ENCODE peak calls at places on chromosomes 2 and 18, in four cellular contexts. One of them, this sample, is unnamed.

GRCh38 chr2:160630801-160631590 is 137.4 kb upstream of the RBMS1 start:
- DNase-seq in cardiac fibroblast: peak; percentile 45
- DNase-seq in AG09309: no peak
- DNase-seq in coronary artery: no peak
- DNase-seq in this sample: no peak

GRCh38 chr2:23545391-23545790 is 160.4 kb downstream of the KLHL29 start:
- DNase-seq in coronary artery: no peak
- DNase-seq in AG09309: no peak
- DNase-seq in cardiac fibroblast: peak; percentile 75
- DNase-seq in this sample: no peak

GRCh38 chr2:119232666-119232993 is 9.0 kb downstream of the STEAP3 start:
- DNase-seq in AG09309: no peak
- DNase-seq in cardiac fibroblast: no peak
- DNase-seq in coronary artery: no peak
- DNase-seq in this sample: no peak

GRCh38 chr2:235594041-235594440 is 100.2 kb downstream of the AGAP1 start:
- DNase-seq in AG09309: peak; percentile 79
- DNase-seq in cardiac fibroblast: peak; percentile 94
- DNase-seq in coronary artery: no peak
- DNase-seq in this sample: no peak

GRCh38 chr2:79428745-79429144 is 84.1 kb upstream of the CTNNA2 start:
- DNase-seq in coronary artery: no peak
- DNase-seq in cardiac fibroblast: no peak
- DNase-seq in AG09309: no peak
- DNase-seq in this sample: no peak

GRCh38 chr2:47520825-47521665 is 118.1 kb downstream of the MSH2 start:
- DNase-seq in coronary artery: no peak
- DNase-seq in cardiac fibroblast: peak; percentile 49
- DNase-seq in AG09309: no peak
- DNase-seq in this sample: no peak

GRCh38 chr2:144834954-144835633 is 315.2 kb upstream of the ZEB2 start:
- DNase-seq in cardiac fibroblast: peak; percentile 78
- DNase-seq in coronary artery: no peak
- DNase-seq in AG09309: peak; percentile 25
- DNase-seq in this sample: no peak

GRCh38 chr2:10321590-10321989 is 18.9 kb downstream of the HPCAL1 start:
- DNase-seq in AG09309: no peak
- DNase-seq in coronary artery: no peak
- DNase-seq in cardiac fibroblast: no peak
- DNase-seq in this sample: no peak

GRCh38 chr2:239678666-239679296 is 278.0 kb upstream of the HDAC4 start:
- DNase-seq in coronary artery: peak; percentile 63
- DNase-seq in cardiac fibroblast: no peak
- DNase-seq in AG09309: no peak
- DNase-seq in this sample: peak; percentile 57

GRCh38 chr18:44725300-44726096 is 44.8 kb downstream of the SETBP1 start:
- DNase-seq in AG09309: no peak
- DNase-seq in coronary artery: no peak
- DNase-seq in cardiac fibroblast: peak; percentile 65
- DNase-seq in this sample: no peak

GRCh38 chr2:70516596-70516995 is 37.0 kb downstream of the TGFA start:
- DNase-seq in coronary artery: no peak
- DNase-seq in cardiac fibroblast: no peak
- DNase-seq in AG09309: no peak
- DNase-seq in this sample: no peak

GRCh38 chr2:51013870-51014526 is 17.9 kb downstream of the NRXN1 start:
- DNase-seq in coronary artery: no peak
- DNase-seq in AG09309: no peak
- DNase-seq in cardiac fibroblast: no peak
- DNase-seq in this sample: no peak

GRCh38 chr2:216023055-216023648 is 9.8 kb upstream of the MREG start:
- DNase-seq in cardiac fibroblast: peak; percentile 66
- DNase-seq in AG09309: no peak
- DNase-seq in coronary artery: no peak
- DNase-seq in this sample: no peak

GRCh38 chr18:57445488-57446319 is 10.5 kb downstream of the ONECUT2 start:
- DNase-seq in cardiac fibroblast: no peak
- DNase-seq in AG09309: no peak
- DNase-seq in coronary artery: no peak
- DNase-seq in this sample: no peak

GRCh38 chr2:164739966-164740365 is 101.7 kb downstream of the COBLL1 start:
- DNase-seq in coronary artery: no peak
- DNase-seq in cardiac fibroblast: peak; percentile 48
- DNase-seq in AG09309: peak; percentile 25
- DNase-seq in this sample: no peak

GRCh38 chr2:129078548-129078947 is 759.9 kb upstream of the HS6ST1 start:
- DNase-seq in coronary artery: no peak
- DNase-seq in AG09309: no peak
- DNase-seq in cardiac fibroblast: no peak
- DNase-seq in this sample: no peak

GRCh38 chr2:172865422-172865821 is 129.8 kb downstream of the RAPGEF4 start:
- DNase-seq in coronary artery: no peak
- DNase-seq in cardiac fibroblast: no peak
- DNase-seq in AG09309: no peak
- DNase-seq in this sample: no peak

GRCh38 chr2:6957910-6958615 is 40.9 kb downstream of the RNF144A start:
- DNase-seq in cardiac fibroblast: no peak
- DNase-seq in AG09309: no peak
- DNase-seq in coronary artery: no peak
- DNase-seq in this sample: no peak

GRCh38 chr2:72892506-72893173 is 5.4 kb downstream of the SPR start:
- DNase-seq in cardiac fibroblast: peak; percentile 87
- DNase-seq in coronary artery: no peak
- DNase-seq in AG09309: no peak
- DNase-seq in this sample: no peak

GRCh38 chr2:44928660-44929471 is 12.6 kb upstream of the SIX3 start:
- DNase-seq in AG09309: no peak
- DNase-seq in cardiac fibroblast: no peak
- DNase-seq in coronary artery: no peak
- DNase-seq in this sample: no peak

GRCh38 chr2:160905862-160906261 is 254.4 kb upstream of the TANK start:
- DNase-seq in cardiac fibroblast: no peak
- DNase-seq in AG09309: no peak
- DNase-seq in coronary artery: no peak
- DNase-seq in this sample: no peak

GRCh38 chr2:204144487-204144886 is 207.9 kb downstream of the ICOS start:
- DNase-seq in coronary artery: no peak
- DNase-seq in cardiac fibroblast: no peak
- DNase-seq in AG09309: no peak
- DNase-seq in this sample: no peak

GRCh38 chr2:46389417-46389916 is 89.9 kb upstream of the TMEM247 start:
- DNase-seq in AG09309: no peak
- DNase-seq in coronary artery: no peak
- DNase-seq in cardiac fibroblast: peak; percentile 38
- DNase-seq in this sample: peak; percentile 57

GRCh38 chr2:162198239-162198638 is 45.0 kb downstream of the FAP start:
- DNase-seq in AG09309: no peak
- DNase-seq in cardiac fibroblast: peak; percentile 23
- DNase-seq in coronary artery: no peak
- DNase-seq in this sample: no peak

GRCh38 chr2:191351298-191351697 is 106.1 kb downstream of the MYO1B start:
- DNase-seq in AG09309: no peak
- DNase-seq in cardiac fibroblast: no peak
- DNase-seq in coronary artery: no peak
- DNase-seq in this sample: no peak

GRCh38 chr2:62806231-62806630 is 100.7 kb downstream of the EHBP1 start:
- DNase-seq in coronary artery: no peak
- DNase-seq in cardiac fibroblast: no peak
- DNase-seq in AG09309: no peak
- DNase-seq in this sample: no peak

GRCh38 chr2:70890469-70891065 is 45.1 kb upstream of the ATP6V1B1 start:
- DNase-seq in AG09309: no peak
- DNase-seq in coronary artery: no peak
- DNase-seq in cardiac fibroblast: no peak
- DNase-seq in this sample: peak; percentile 52

GRCh38 chr2:69827796-69828540 is 1.5 kb upstream of the GMCL1 start:
- DNase-seq in cardiac fibroblast: peak; percentile 8
- DNase-seq in coronary artery: no peak
- DNase-seq in AG09309: no peak
- DNase-seq in this sample: no peak

GRCh38 chr18:39772155-39772919 is 2182.7 kb upstream of the PIK3C3 start:
- DNase-seq in AG09309: no peak
- DNase-seq in coronary artery: no peak
- DNase-seq in cardiac fibroblast: peak; percentile 42
- DNase-seq in this sample: no peak

GRCh38 chr2:226905718-226906438 is 70.0 kb downstream of the RHBDD1 start:
- DNase-seq in AG09309: no peak
- DNase-seq in cardiac fibroblast: no peak
- DNase-seq in coronary artery: no peak
- DNase-seq in this sample: no peak

GRCh38 chr18:6021341-6022088 is 126.2 kb upstream of the TMEM200C start:
- DNase-seq in coronary artery: no peak
- DNase-seq in AG09309: no peak
- DNase-seq in cardiac fibroblast: no peak
- DNase-seq in this sample: no peak

GRCh38 chr2:227057060-227057459 is 106.9 kb downstream of the COL4A4 start:
- DNase-seq in coronary artery: no peak
- DNase-seq in cardiac fibroblast: no peak
- DNase-seq in AG09309: no peak
- DNase-seq in this sample: no peak

GRCh38 chr2:127155901-127156300 is 48.9 kb upstream of the BIN1 start:
- DNase-seq in coronary artery: no peak
- DNase-seq in cardiac fibroblast: peak; percentile 87
- DNase-seq in AG09309: no peak
- DNase-seq in this sample: peak; percentile 40

GRCh38 chr2:66919286-66919685 is 477.8 kb upstream of the ETAA1 start:
- DNase-seq in cardiac fibroblast: no peak
- DNase-seq in AG09309: no peak
- DNase-seq in coronary artery: no peak
- DNase-seq in this sample: no peak

GRCh38 chr2:142128105-142128504 is 2.7 kb downstream of the LRP1B start:
- DNase-seq in coronary artery: no peak
- DNase-seq in AG09309: no peak
- DNase-seq in cardiac fibroblast: no peak
- DNase-seq in this sample: no peak

GRCh38 chr2:218149098-218149497 is 17.7 kb downstream of the CXCR1 start:
- DNase-seq in coronary artery: no peak
- DNase-seq in AG09309: no peak
- DNase-seq in cardiac fibroblast: no peak
- DNase-seq in this sample: no peak

GRCh38 chr2:85011747-85012146 is 40.8 kb downstream of the KCMF1 start:
- DNase-seq in coronary artery: no peak
- DNase-seq in cardiac fibroblast: no peak
- DNase-seq in AG09309: no peak
- DNase-seq in this sample: no peak
- TF ChIP-seq CTCF in coronary artery: no peak
- TF ChIP-seq CTCF in cardiac fibroblast: peak; percentile 12
- TF ChIP-seq CTCF in AG09309: peak; percentile 11
- TF ChIP-seq CTCF in this sample: no peak

GRCh38 chr2:120369250-120369649 is 23.3 kb downstream of the INHBB start:
- DNase-seq in coronary artery: no peak
- DNase-seq in AG09309: no peak
- DNase-seq in cardiac fibroblast: no peak
- DNase-seq in this sample: no peak
- TF ChIP-seq CTCF in coronary artery: no peak
- TF ChIP-seq CTCF in AG09309: no peak
- TF ChIP-seq CTCF in cardiac fibroblast: no peak
- TF ChIP-seq CTCF in this sample: no peak

DNA sequence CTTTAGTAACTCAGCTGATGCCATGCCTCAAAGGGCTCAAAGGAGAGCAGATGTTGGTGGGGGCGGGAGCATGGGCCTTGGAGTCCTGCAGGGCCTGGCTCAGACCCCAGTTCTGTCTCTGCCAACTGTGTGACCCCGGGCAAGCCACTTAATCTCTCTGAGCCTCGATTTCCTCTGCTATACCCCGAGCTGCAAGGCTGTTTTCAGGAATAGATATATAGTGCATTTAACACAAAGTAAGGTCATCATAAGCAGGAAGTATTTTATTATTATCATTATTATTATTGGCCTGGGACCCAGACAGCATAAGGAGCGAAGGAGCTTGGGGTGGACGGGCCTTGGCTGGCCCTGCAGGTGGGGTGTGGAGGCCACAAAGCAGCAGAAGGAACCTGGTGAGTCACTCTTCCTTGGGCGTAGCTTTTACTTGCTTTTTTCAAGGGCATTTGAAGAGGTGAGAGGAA is 162.7 kb downstream of the INHBB start:
- DNase-seq in coronary artery: no peak
- DNase-seq in AG09309: no peak
- DNase-seq in cardiac fibroblast: peak; percentile 73
- DNase-seq in this sample: no peak
- TF ChIP-seq CTCF in coronary artery: no peak
- TF ChIP-seq CTCF in AG09309: peak; percentile 9
- TF ChIP-seq CTCF in cardiac fibroblast: peak; percentile 24
- TF ChIP-seq CTCF in this sample: no peak

GRCh38 chr2:55511508-55512124 is 7.9 kb upstream of the CFAP36 start:
- DNase-seq in AG09309: no peak
- DNase-seq in cardiac fibroblast: peak; percentile 66
- DNase-seq in coronary artery: no peak
- DNase-seq in this sample: no peak
- TF ChIP-seq CTCF in AG09309: peak; percentile 69
- TF ChIP-seq CTCF in cardiac fibroblast: peak; percentile 55
- TF ChIP-seq CTCF in coronary artery: no peak
- TF ChIP-seq CTCF in this sample: peak; percentile 75

DNA sequence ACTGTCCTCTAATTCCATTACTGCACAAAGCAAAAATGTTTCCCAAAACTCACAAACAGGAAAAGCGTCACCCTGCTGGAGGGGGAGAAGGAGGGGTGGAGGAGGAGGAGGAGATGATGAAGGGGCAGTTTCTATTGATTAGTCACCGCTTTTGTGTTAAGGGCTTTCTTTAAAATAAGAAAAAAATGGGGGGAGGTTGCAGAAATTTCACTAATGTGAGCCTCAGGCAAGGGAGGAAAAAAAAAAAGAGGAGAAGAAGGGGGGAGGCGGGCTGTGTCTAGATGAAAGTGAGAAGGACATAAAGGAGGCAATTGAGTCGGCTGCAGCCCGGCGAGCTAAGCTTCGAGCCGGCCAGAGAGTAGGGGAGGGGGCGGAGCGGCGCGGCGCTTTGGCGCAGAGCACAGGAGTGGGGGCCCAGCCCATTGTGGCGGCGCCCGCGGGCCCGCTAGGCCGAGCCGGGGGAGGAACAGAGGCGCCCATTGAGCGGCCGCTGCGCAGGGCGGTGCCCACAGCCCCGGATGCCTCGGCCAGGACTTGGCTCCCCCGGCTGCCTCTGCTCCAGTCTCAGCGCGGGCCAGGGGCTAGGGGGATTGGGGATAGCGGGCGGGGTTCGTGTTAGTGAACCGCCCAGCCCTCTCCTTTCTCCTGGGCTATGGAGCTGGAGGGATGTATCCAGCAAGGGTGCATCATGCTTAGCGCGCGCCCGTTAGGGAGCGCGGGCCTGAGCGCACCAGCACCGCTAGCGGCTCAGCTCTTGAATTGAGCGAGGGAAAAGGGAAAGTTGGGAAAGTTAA is 7.9 kb downstream of the PAX3 start:
- DNase-seq in cardiac fibroblast: no peak
- DNase-seq in AG09309: no peak
- DNase-seq in coronary artery: no peak
- DNase-seq in this sample: no peak
- TF ChIP-seq CTCF in cardiac fibroblast: no peak
- TF ChIP-seq CTCF in AG09309: no peak
- TF ChIP-seq CTCF in coronary artery: no peak
- TF ChIP-seq CTCF in this sample: peak; percentile 40

GRCh38 chr18:22300665-22301636 is 116.8 kb downstream of the CTAGE1 start:
- DNase-seq in AG09309: no peak
- DNase-seq in cardiac fibroblast: peak; percentile 54
- DNase-seq in coronary artery: no peak
- DNase-seq in this sample: no peak
- TF ChIP-seq CTCF in AG09309: no peak
- TF ChIP-seq CTCF in cardiac fibroblast: no peak
- TF ChIP-seq CTCF in coronary artery: no peak
- TF ChIP-seq CTCF in this sample: no peak

GRCh38 chr2:136013962-136014361 is 28.5 kb upstream of the DARS1 start:
- DNase-seq in coronary artery: no peak
- DNase-seq in cardiac fibroblast: no peak
- DNase-seq in AG09309: no peak
- DNase-seq in this sample: no peak
- TF ChIP-seq CTCF in coronary artery: no peak
- TF ChIP-seq CTCF in cardiac fibroblast: no peak
- TF ChIP-seq CTCF in AG09309: no peak
- TF ChIP-seq CTCF in this sample: no peak

This sample was measured in type B pancreatic cell.